ENCODE peak calls at places on chromosome 4, in nine cellular contexts. H is fibroblast of mammary gland; N is GM12878; P is fibroblast of lung; A is H9; Z is upper lobe of right lung; G is CD8-positive, alpha-beta T cell; O is neural crest cell; X is spleen. D is an unnamed sample.

GRCh38 chr4:56979674-56980073 is 978 bp downstream of the POLR2B start:
- DNase-seq in G (peak; percentile 49), Z (no peak), O (peak; percentile 14), N (no peak), P (no peak), X (no peak), H (peak; percentile 52), A (peak; percentile 32), D (no peak)

GRCh38 chr4:154958621-154959358 is 177.7 kb downstream of the RBM46 start:
- DNase-seq in X (no peak), Z (no peak), N (no peak), O (no peak), P (peak; percentile 27), A (no peak), G (no peak), H (peak; percentile 66), D (no peak)

GRCh38 chr4:76548704-76549103 is 113.7 kb downstream of the SHROOM3 start:
- DNase-seq in P (no peak), A (no peak), G (no peak), Z (no peak), H (no peak), O (no peak), N (no peak), X (no peak), D (no peak)

GRCh38 chr4:173205656-173206055 is 37.0 kb downstream of the GALNT7 start:
- DNase-seq in G (no peak), N (no peak), P (no peak), A (no peak), O (no peak), X (no peak), H (no peak), Z (no peak), D (no peak)

GRCh38 chr4:142512161-142512560 is 333.9 kb downstream of the INPP4B start:
- DNase-seq in P (peak; percentile 22), N (no peak), H (peak; percentile 65), G (no peak), O (no peak), Z (no peak), A (no peak), X (no peak), D (no peak)

GRCh38 chr4:70734168-70734954 is 12.6 kb downstream of the RUFY3 start:
- DNase-seq in N (peak; percentile 74), H (peak; percentile 55), A (no peak), X (no peak), P (peak; percentile 52), G (peak; percentile 34), Z (no peak), O (no peak), D (no peak)

GRCh38 chr4:123699823-123700822 is 303.5 kb downstream of the SPRY1 start:
- DNase-seq in X (no peak), G (no peak), H (peak; percentile 94), P (peak; percentile 89), A (no peak), N (no peak), Z (no peak), O (peak; percentile 5), D (no peak)

GRCh38 chr4:104486702-104487101 is 8.0 kb downstream of the CXXC4 start:
- DNase-seq in H (no peak), X (no peak), N (no peak), O (no peak), P (no peak), A (no peak), Z (no peak), G (no peak), D (no peak)

GRCh38 chr4:169268951-169269781 is 1.6 kb downstream of the SH3RF1 start:
- DNase-seq in N (no peak), Z (no peak), X (no peak), O (no peak), A (no peak), G (no peak), P (peak; percentile 67), H (peak; percentile 87), D (no peak)

GRCh38 chr4:70651864-70652506 is 14.3 kb downstream of the JCHAIN start:
- DNase-seq in Z (no peak), G (no peak), A (peak; percentile 30), H (peak; percentile 53), O (no peak), N (no peak), X (no peak), P (peak; percentile 66), D (no peak)

GRCh38 chr4:121237069-121237399 is 72.9 kb upstream of the TNIP3 start:
- DNase-seq in G (no peak), A (no peak), H (no peak), P (no peak), N (no peak), X (no peak), Z (no peak), O (no peak), D (no peak)

GRCh38 chr4:23861897-23862296 is 27.9 kb downstream of the PPARGC1A start:
- DNase-seq in A (no peak), H (no peak), X (no peak), G (no peak), N (no peak), Z (no peak), O (no peak), P (no peak), D (no peak)

GRCh38 chr4:23856630-23857029 is 33.2 kb downstream of the PPARGC1A start:
- DNase-seq in H (no peak), P (no peak), A (no peak), X (no peak), G (no peak), Z (peak; percentile 76), O (no peak), N (no peak), D (no peak)

GRCh38 chr4:23853986-23854385 is 35.9 kb downstream of the PPARGC1A start:
- DNase-seq in O (no peak), G (no peak), H (no peak), A (no peak), X (no peak), P (no peak), N (no peak), Z (no peak), D (no peak)

GRCh38 chr4:23855912-23856605 is 33.8 kb downstream of the PPARGC1A start:
- DNase-seq in N (no peak), A (no peak), Z (no peak), G (no peak), P (peak; percentile 79), O (no peak), H (peak; percentile 43), X (no peak), D (no peak)

DNA sequence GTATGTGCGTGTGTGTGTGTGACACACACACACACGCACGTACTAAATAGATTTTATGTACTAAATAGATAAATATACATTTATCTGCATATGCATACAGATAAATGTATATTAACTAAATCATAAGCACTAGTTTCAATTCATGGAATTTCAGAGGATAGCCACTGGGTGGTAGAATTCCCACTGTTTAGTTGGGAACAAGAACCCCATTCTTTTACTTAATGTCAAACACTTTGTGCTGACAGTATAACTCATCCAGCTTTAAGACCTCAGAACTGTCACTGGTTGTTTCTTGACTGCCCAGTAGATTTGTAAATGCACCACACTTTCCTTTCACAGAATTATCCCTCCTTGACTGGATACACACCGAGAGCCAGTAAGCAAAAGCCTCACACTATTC is 32.5 kb downstream of the PPARGC1A start:
- DNase-seq in Z (no peak), N (no peak), P (peak; percentile 80), H (peak; percentile 41), X (no peak), G (no peak), A (no peak), O (no peak), D (no peak)
- TF ChIP-seq CTCF in Z (peak; percentile 19), N (no peak), P (peak; percentile 47), H (peak; percentile 30), X (no peak), G (no peak), A (peak; percentile 40), O (peak; percentile 34), D (no peak)

DNA sequence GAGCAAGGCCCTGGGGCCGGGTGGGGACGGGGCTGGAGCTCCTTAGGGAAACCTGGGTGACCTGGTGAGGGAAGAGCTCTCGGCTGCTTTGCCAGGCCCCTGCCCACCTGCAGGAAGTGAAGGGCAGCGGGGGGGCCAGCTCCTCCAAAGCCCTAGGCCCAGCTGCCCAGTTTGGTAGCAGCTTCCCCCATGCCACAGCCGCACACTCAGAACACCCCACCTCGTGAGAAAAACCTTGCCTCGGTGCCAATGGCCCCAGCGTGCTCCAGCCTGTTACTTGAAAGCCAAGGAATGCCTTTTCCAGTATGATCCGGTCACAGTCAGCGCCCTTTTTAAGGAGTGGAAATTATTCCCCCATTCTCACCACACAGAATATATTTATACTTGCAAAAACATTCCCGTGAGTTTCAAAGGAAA is 38.3 kb downstream of the ACOX3 start:
- DNase-seq in N (no peak), A (no peak), P (no peak), Z (no peak), X (no peak), H (no peak), G (no peak), O (no peak), D (no peak)
- TF ChIP-seq CTCF in N (no peak), A (no peak), P (no peak), Z (no peak), X (no peak), H (no peak), G (no peak), O (no peak), D (no peak)

GRCh38 chr4:69376450-69376849 is 96.2 kb downstream of the UGT2B28 start:
- DNase-seq in P (no peak), X (no peak), N (no peak), H (no peak), O (no peak), A (no peak), G (no peak), Z (peak; percentile 34), D (no peak)

GRCh38 chr4:69383281-69383680 is 103.0 kb downstream of the UGT2B28 start:
- DNase-seq in X (no peak), P (no peak), H (no peak), N (no peak), Z (no peak), G (no peak), O (no peak), A (no peak), D (no peak)

GRCh38 chr4:69377562-69377961 is 97.3 kb downstream of the UGT2B28 start:
- DNase-seq in G (no peak), A (no peak), H (no peak), Z (no peak), N (no peak), P (no peak), O (no peak), X (no peak), D (no peak)
- TF ChIP-seq CTCF in G (no peak), A (no peak), H (no peak), Z (no peak), N (no peak), P (no peak), O (no peak), X (no peak), D (no peak)

DNA sequence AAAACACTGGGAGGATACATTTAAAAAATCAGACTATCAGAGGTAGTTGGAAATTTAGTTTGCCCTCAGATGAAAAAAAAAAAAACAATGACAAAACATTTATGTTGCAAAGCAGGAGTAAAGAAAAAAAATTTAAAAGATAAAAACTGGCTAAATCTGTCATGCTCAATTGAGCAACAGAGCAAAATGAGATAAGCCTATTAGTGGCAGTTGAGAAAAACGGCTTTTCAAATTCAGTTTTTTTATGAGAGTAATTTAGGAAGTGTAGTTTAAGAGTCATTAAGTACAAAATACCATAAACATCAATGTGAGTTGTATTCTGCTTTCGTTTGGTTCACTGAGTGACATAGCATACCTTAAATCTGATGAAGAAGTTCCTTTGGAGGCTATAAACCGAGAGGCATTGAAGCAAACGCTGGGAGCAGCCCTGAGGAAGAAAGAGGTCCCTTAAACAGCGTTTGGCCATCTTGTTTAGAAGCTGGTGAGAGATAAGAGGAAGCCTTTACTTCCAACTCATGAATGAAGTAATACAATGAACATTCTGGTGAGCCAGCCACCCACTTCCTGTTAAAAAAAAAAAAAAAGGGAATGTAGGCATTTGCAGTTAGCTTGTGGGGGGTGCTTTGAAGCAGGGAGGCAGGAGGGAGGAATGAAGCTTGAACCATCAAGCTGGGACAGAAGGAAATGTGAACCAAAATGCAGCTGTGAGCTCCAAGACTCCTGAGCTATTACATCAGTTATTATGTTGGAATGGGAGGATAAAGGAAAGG is 132.3 kb downstream of the ZNF330 start:
- DNase-seq in A (no peak), P (peak; percentile 54), O (no peak), X (no peak), N (no peak), Z (no peak), H (peak; percentile 48), G (no peak), D (no peak)
- TF ChIP-seq CTCF in A (no peak), P (no peak), O (no peak), X (no peak), N (no peak), Z (no peak), H (no peak), G (no peak), D (no peak)